ENCODE peak calls at places on chromosomes 3 and 15, in four cellular contexts. F is HepG2, X is suprapubic skin, D is Panc1. U is an unnamed sample.
A peak's percentile ranks its signal among the peaks of the same experiment; 100 is the strongest.

GRCh38 chr15:63495780-63496179 is 8.6 kb upstream of the USP3 start:
- DNase-seq in D (no peak), F (no peak), X (no peak), U (no peak)

GRCh38 chr3:114623420-114624046 is 329.7 kb downstream of the TIGIT start:
- DNase-seq in X (no peak), D (no peak), F (peak; percentile 24), U (no peak)

GRCh38 chr15:71296032-71296686 is 180.9 kb downstream of the THSD4 start:
- DNase-seq in X (no peak), D (peak; percentile 81), F (no peak), U (no peak)

GRCh38 chr3:71064288-71064975 is 519.1 kb downstream of the FOXP1 start:
- DNase-seq in X (no peak), F (peak; percentile 63), D (no peak), U (peak; percentile 74)

GRCh38 chr15:66703540-66703941 is 1.5 kb downstream of the SMAD6 start:
- DNase-seq in X (no peak), D (no peak), F (no peak), U (no peak)

GRCh38 chr3:51099794-51100542 is 285.1 kb upstream of the MANF start:
- DNase-seq in F (peak; percentile 56), D (peak; percentile 10), X (no peak), U (no peak)

GRCh38 chr15:69546182-69546581 is 93.6 kb downstream of the RPLP1 start:
- DNase-seq in D (no peak), F (no peak), X (no peak), U (no peak)

GRCh38 chr3:171974986-171975837 is 64.2 kb upstream of the FNDC3B start:
- DNase-seq in X (no peak), F (no peak), D (no peak), U (no peak)

GRCh38 chr3:79937567-79937966 is 169.8 kb upstream of the ROBO1 start:
- DNase-seq in X (no peak), F (no peak), D (no peak), U (no peak)

GRCh38 chr3:128343287-128344045 is 123.2 kb downstream of the DNAJB8 start:
- DNase-seq in D (peak; percentile 7), X (no peak), F (peak; percentile 90), U (peak; percentile 40)

GRCh38 chr3:148937477-148937876 is 53.9 kb upstream of the GYG1 start:
- DNase-seq in X (no peak), F (no peak), D (no peak), U (no peak)

GRCh38 chr3:21398461-21398860 is 352.5 kb downstream of the ZNF385D start:
- DNase-seq in F (no peak), D (no peak), X (no peak), U (no peak)

GRCh38 chr15:68470049-68470738 is 38.2 kb upstream of the ITGA11 start:
- DNase-seq in F (no peak), X (no peak), D (no peak), U (no peak)

GRCh38 chr15:68819451-68820204 is 1.1 kb downstream of the ANP32A start:
- DNase-seq in F (peak; percentile 24), X (no peak), D (no peak), U (peak; percentile 76)

GRCh38 chr3:117480493-117480892 is 770.9 kb downstream of the TUSC7 start:
- DNase-seq in X (no peak), D (no peak), F (no peak), U (no peak)

GRCh38 chr3:12959838-12960378 is 113.3 kb downstream of the IQSEC1 start:
- DNase-seq in F (no peak), D (no peak), X (no peak), U (no peak)

GRCh38 chr3:95752199-95752598 is 1062.2 kb upstream of the EPHA6 start:
- DNase-seq in X (no peak), D (no peak), F (no peak), U (no peak)

GRCh38 chr3:77001071-77001470 is 38.8 kb upstream of the ROBO2 start:
- DNase-seq in F (no peak), D (no peak), X (no peak), U (no peak)

GRCh38 chr15:68201879-68202261 is 3.3 kb downstream of the CALML4 start:
- DNase-seq in D (no peak), X (no peak), F (no peak), U (no peak)

GRCh38 chr3:62653806-62654205 is 221.4 kb downstream of the CADPS start:
- DNase-seq in F (no peak), X (no peak), D (no peak), U (no peak)

GRCh38 chr3:49871536-49872157 is 1.9 kb upstream of the CAMKV start:
- DNase-seq in D (no peak), X (no peak), F (no peak), U (no peak)

GRCh38 chr3:55330355-55330754 is 156.8 kb downstream of the WNT5A start:
- DNase-seq in X (no peak), D (peak; percentile 67), F (no peak), U (no peak)

GRCh38 chr3:157508461-157508860 is 5.2 kb upstream of the VEPH1 start:
- DNase-seq in D (no peak), F (no peak), X (no peak), U (no peak)

GRCh38 chr3:14430706-14431470 is 28.5 kb downstream of the SLC6A6 start:
- DNase-seq in D (no peak), F (no peak), X (no peak), U (no peak)

GRCh38 chr3:30688776-30689175 is 82.4 kb downstream of the TGFBR2 start:
- DNase-seq in X (no peak), D (no peak), F (no peak), U (no peak)

GRCh38 chr3:146181181-146181580 is 20.2 kb upstream of the PLOD2 start:
- DNase-seq in D (no peak), X (no peak), F (no peak), U (no peak)

GRCh38 chr3:109927161-109927560 is 589.8 kb upstream of the DPPA4 start:
- DNase-seq in D (peak; percentile 75), F (peak; percentile 40), X (no peak), U (no peak)
- TF ChIP-seq POLR2AphosphoS5 in D (no peak), F (no peak), X (no peak), U (no peak)

GRCh38 chr3:46551615-46552014 is 14.5 kb downstream of the LRRC2 start:
- DNase-seq in D (no peak), X (peak; percentile 15), F (no peak), U (no peak)

GRCh38 chr3:46549408-46549904 is 16.6 kb downstream of the LRRC2 start:
- DNase-seq in D (no peak), X (peak; percentile 29), F (no peak), U (no peak)

GRCh38 chr3:46549989-46550388 is 16.1 kb downstream of the LRRC2 start:
- DNase-seq in F (no peak), D (no peak), X (no peak), U (no peak)

GRCh38 chr3:46553154-46553553 is 12.9 kb downstream of the LRRC2 start:
- DNase-seq in X (no peak), F (no peak), D (no peak), U (no peak)

GRCh38 chr3:46552538-46552937 is 13.6 kb downstream of the LRRC2 start:
- DNase-seq in X (peak; percentile 7), F (no peak), D (no peak), U (no peak)
- H3K27ac ChIP-seq in X (no peak overlapping the region), F (no peak overlapping the region), D (no peak overlapping the region), U (no peak overlapping the region)

DNA sequence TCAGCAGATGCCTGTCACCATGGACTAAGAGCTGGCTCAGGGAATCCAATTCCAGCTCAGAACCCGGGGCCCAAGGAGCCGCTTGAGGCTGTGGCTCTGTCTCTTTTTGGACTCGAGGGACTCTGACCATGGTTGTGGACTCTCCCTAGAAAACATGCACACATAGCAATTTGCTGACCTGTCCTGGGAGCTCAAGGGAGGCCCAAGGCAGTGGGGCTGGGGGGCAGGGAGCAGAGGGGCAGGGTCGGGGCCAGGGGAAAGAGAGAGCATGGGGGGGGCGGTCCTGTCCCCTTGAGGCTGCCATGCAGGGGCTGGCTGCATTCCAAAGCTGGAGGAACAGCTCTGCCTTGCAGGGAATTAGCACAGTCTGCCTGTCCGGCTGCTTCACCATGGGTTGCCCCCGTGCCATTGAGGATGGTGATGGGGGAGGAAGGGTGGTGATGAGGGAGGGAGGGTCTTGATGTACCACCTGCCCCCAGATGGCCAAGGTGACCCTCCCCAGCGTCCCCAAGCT is 190.1 kb downstream of the GOLGA6L6 start:
- DNase-seq in F (no peak), X (peak; percentile 80), D (no peak), U (peak; percentile 67)
- H3K9me3 ChIP-seq in F (peaks cover 5% of the 10 kb centered on the region), X (peaks cover 9% of the 10 kb centered on the region), D (no peaks in the 10 kb centered on the region), U (peaks cover 5% of the 10 kb centered on the region)

GRCh38 chr15:58387130-58387529 is 44.7 kb upstream of the LIPC start:
- DNase-seq in X (no peak), F (no peak), D (peak; percentile 17), U (no peak)

GRCh38 chr15:58386641-58387040 is 45.1 kb upstream of the LIPC start:
- DNase-seq in X (no peak), F (no peak), D (no peak), U (no peak)

GRCh38 chr15:58383876-58384275 is 47.9 kb upstream of the LIPC start:
- DNase-seq in F (no peak), X (no peak), D (no peak), U (no peak)

GRCh38 chr15:58386081-58386480 is 45.7 kb upstream of the LIPC start:
- DNase-seq in X (no peak), F (no peak), D (no peak), U (no peak)

DNA sequence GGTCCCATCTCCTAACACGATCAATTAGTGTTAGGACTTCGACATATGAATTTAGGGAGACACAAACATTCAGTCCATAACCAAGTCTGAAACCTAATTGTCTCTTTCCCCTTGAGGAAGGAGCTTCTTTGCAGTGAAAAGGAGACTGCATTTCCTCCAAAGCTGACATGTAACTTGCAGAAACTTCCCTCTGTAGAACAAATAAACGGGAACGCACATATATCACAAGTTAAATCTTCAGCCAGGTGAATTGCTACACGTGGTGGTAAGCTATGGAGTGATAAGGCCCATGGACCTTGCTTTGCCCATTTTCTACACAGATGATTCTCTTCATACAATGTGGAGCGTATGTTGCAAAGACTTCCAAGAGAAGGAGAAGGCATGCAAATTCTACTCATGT is 47.1 kb upstream of the LIPC start:
- DNase-seq in D (no peak), X (no peak), F (no peak), U (no peak)
- TF ChIP-seq POLR2AphosphoS5 in D (no peak), X (no peak), F (no peak), U (no peak)

GRCh38 chr15:77087213-77087612 is 16.3 kb upstream of the TSPAN3 start:
- DNase-seq in F (no peak), D (no peak), X (no peak), U (peak; percentile 55)

GRCh38 chr15:77081971-77082370 is 11.1 kb upstream of the TSPAN3 start:
- DNase-seq in D (no peak), F (no peak), X (no peak), U (no peak)

DNA sequence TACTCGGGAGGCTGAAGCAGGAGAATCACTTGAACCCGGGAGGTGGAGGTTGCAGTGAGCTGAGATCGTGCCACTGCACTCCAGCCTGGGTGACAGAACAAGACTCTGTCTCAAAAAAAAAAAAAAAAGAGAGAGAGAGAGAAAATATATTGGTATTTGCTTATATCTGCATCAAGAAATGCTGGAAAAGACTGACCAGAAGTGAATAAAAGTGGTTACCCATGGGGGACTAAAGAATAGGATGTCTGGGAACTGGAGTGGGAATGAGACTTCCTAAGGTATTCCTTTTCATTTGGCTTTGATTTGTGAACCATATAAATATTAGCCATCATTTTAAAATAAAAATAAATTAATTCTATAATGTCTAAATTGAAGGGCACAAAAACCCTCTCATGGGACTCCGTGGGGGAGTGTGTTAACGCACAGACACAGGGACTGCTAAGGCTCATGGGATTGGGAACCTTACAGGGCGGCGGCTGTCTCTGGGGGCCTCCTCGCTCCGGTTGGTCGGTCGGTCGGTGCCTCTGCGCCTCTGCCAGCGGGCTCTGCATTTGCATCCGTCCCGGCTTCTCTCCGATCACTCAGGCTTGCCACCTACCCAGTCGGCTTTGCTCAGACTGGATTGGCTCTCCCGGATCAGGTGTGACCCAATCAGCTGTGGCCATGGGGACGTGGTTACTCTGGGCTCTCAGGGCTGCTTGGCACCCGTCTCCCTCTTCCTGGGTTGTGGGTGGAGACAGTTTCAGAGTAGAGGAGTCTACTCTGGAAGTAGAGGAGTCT is 12.7 kb upstream of the TSPAN3 start:
- DNase-seq in X (peak; percentile 85), F (peak; percentile 75), D (no peak), U (peak; percentile 82)
- H3K27ac ChIP-seq in X (no peak overlapping the region), F (no peak overlapping the region), D (no peak overlapping the region), U (no peak overlapping the region)